ENCODE peak calls at places on chromosomes 1 and 21, in nine cellular contexts. J is nephron progenitor cell; X is activated T-cell treated with anti-CD3 and anti-CD28 coated beads, Interleukin-2, amount 50 U/mL, for 72 hours; U is neuronal stem cell; I is substantia nigra; O is bronchial epithelial cell; W is mesendoderm; F is ACHN; V is DMS153. E is an unnamed sample.

GRCh38 chr21:42754270-42754933 is 101.0 kb downstream of the PDE9A start:
- DNase-seq in W (peak), X (no peak), O (no peak), V (no peak), U (no peak), F (no peak), I (no peak), J (no peak), E (peak)

GRCh38 chr1:97143236-97143882 is 421.8 kb downstream of the PTBP2 start:
- DNase-seq in V (no peak), O (peak), W (no peak), I (no peak), J (no peak), X (no peak), F (peak), U (no peak), E (no peak)

GRCh38 chr1:229984310-229984991 is 82.6 kb upstream of the GALNT2 start:
- DNase-seq in I (no peak), U (no peak), F (no peak), W (no peak), J (no peak), X (no peak), V (no peak), O (no peak), E (no peak)

GRCh38 chr1:26907071-26907922 is 6.5 kb downstream of the NR0B2 start:
- DNase-seq in U (no peak), I (no peak), X (no peak), V (no peak), O (peak), W (peak), J (no peak), F (peak), E (no peak)

GRCh38 chr1:225681231-225681630 is 28.3 kb upstream of the ENAH start:
- DNase-seq in V (no peak), X (no peak), I (no peak), W (no peak), F (no peak), O (no peak), J (no peak), U (no peak), E (no peak)

GRCh38 chr21:41966872-41967621 is 13.2 kb upstream of the C2CD2 start:
- DNase-seq in I (no peak), V (no peak), U (no peak), O (no peak), X (no peak), F (no peak), J (no peak), W (no peak), E (no peak)

GRCh38 chr1:164702216-164702615 is 143.2 kb downstream of the PBX1 start:
- DNase-seq in F (peak), V (peak), W (peak), U (no peak), O (peak), J (no peak), X (no peak), I (no peak), E (no peak)

GRCh38 chr1:178945763-178946266 is 74.9 kb upstream of the ANGPTL1 start:
- DNase-seq in U (no peak), I (no peak), F (no peak), J (no peak), O (no peak), W (peak), X (no peak), V (no peak), E (no peak)

GRCh38 chr1:201298381-201299367 is 15.4 kb downstream of the PKP1 start:
- DNase-seq in F (no peak), O (peak), U (no peak), J (no peak), X (no peak), W (no peak), V (no peak), I (no peak), E (no peak)

GRCh38 chr21:34800797-34801518 is 132.2 kb downstream of the CLIC6 start:
- DNase-seq in O (peak), I (no peak), U (no peak), X (no peak), J (no peak), V (no peak), F (no peak), W (peak), E (no peak)

GRCh38 chr1:60895167-60896124 is 186.9 kb upstream of the NFIA start:
- DNase-seq in U (no peak), I (no peak), J (no peak), F (no peak), V (no peak), O (no peak), X (no peak), W (no peak), E (no peak)

GRCh38 chr1:230379928-230380327 is 46.2 kb downstream of the PGBD5 start:
- DNase-seq in W (no peak), X (no peak), V (no peak), O (no peak), U (no peak), J (no peak), I (no peak), F (no peak), E (no peak)

GRCh38 chr1:70805641-70806040 is 242.0 kb downstream of the PTGER3 start:
- DNase-seq in X (no peak), U (no peak), W (no peak), J (no peak), I (no peak), O (no peak), V (no peak), F (no peak), E (no peak)

GRCh38 chr21:41761211-41762181 is 5.4 kb downstream of the RIPK4 start:
- DNase-seq in V (peak), I (no peak), U (no peak), X (no peak), O (peak), J (no peak), F (no peak), W (no peak), E (no peak)

GRCh38 chr1:172960019-172960418 is 90.7 kb downstream of the TNFSF18 start:
- DNase-seq in W (no peak), I (no peak), X (no peak), F (no peak), U (no peak), O (no peak), J (no peak), V (no peak), E (no peak)

GRCh38 chr1:50724626-50725286 is 235.3 kb downstream of the FAF1 start:
- DNase-seq in F (no peak), X (no peak), O (no peak), U (no peak), I (no peak), V (no peak), J (no peak), W (no peak), E (no peak)

GRCh38 chr21:26637346-26637745 is 64.3 kb upstream of the CYYR1 start:
- DNase-seq in I (no peak), X (no peak), W (no peak), U (no peak), J (no peak), V (no peak), O (peak), F (no peak), E (no peak)

GRCh38 chr1:243921113-243921512 is 71.1 kb upstream of the AKT3 start:
- DNase-seq in O (no peak), U (no peak), F (no peak), W (no peak), X (no peak), J (no peak), V (no peak), I (no peak), E (no peak)

E was measured in retina.